ENCODE peak calls at places on chromosome 3, in nine cellular contexts. U is AG09309, C is ecto neural progenitor cell, R is MM.1S, Z is T follicular helper cell, X is psoas muscle, D is neural progenitor cell, G is islet precursor cell, S is NCI-H69. K is an unnamed sample.

GRCh38 chr3:77259701-77260100 is 219.8 kb downstream of the ROBO2 start:
- DNase-seq in S (peak), R (no peak), D (no peak), Z (no peak), U (no peak), C (no peak), G (no peak), X (no peak), K (no peak)

GRCh38 chr3:31536417-31536991 is 3.8 kb downstream of the STT3B start:
- DNase-seq in U (no peak), G (no peak), D (no peak), X (no peak), Z (no peak), C (no peak), R (no peak), S (no peak), K (no peak)

GRCh38 chr3:127092368-127092767 is 100.6 kb upstream of the PRR23E start:
- DNase-seq in U (no peak), C (no peak), Z (no peak), S (no peak), G (no peak), X (peak), R (no peak), D (no peak), K (no peak)

GRCh38 chr3:107899996-107900651 is 190.7 kb downstream of the CD47 start:
- DNase-seq in D (no peak), R (no peak), Z (no peak), S (no peak), C (no peak), X (no peak), U (no peak), G (no peak), K (no peak)

GRCh38 chr3:183815565-183815943 is 9.8 kb downstream of the MAP6D1 start:
- DNase-seq in X (no peak), D (no peak), R (peak), S (no peak), C (no peak), G (no peak), Z (no peak), U (no peak), K (no peak)

GRCh38 chr3:37752661-37753055 is 109.0 kb upstream of the CTDSPL start:
- DNase-seq in G (no peak), S (no peak), X (no peak), Z (no peak), U (no peak), C (no peak), R (no peak), D (no peak), K (no peak)

GRCh38 chr3:56323986-56324420 is 144.3 kb downstream of the ERC2 start:
- DNase-seq in U (peak), Z (no peak), R (no peak), G (peak), X (no peak), C (no peak), S (no peak), D (peak), K (peak)

GRCh38 chr3:65338571-65338970 is 650.8 kb upstream of the ADAMTS9 start:
- DNase-seq in Z (no peak), U (no peak), G (no peak), C (no peak), R (no peak), X (no peak), S (no peak), D (no peak), K (no peak)

GRCh38 chr3:149596136-149596770 is 61.6 kb downstream of the WWTR1 start:
- DNase-seq in C (no peak), U (no peak), G (no peak), D (no peak), Z (no peak), R (no peak), S (no peak), X (no peak), K (no peak)

GRCh38 chr3:139935866-139936817 is 1.2 kb downstream of the CLSTN2 start:
- DNase-seq in S (peak), R (no peak), G (peak), X (peak), U (no peak), D (peak), C (peak), Z (no peak), K (peak)

GRCh38 chr3:177195941-177196472 is 1.3 kb downstream of the TBL1XR1 start:
- DNase-seq in R (peak), S (peak), U (no peak), X (no peak), C (no peak), Z (peak), D (no peak), G (no peak), K (no peak)

GRCh38 chr3:165156757-165157156 is 39.4 kb downstream of the SLITRK3 start:
- DNase-seq in G (no peak), U (no peak), R (no peak), C (no peak), D (no peak), Z (no peak), X (no peak), S (no peak), K (no peak)

GRCh38 chr3:37163262-37164020 is 10.9 kb downstream of the LRRFIP2 start:
- DNase-seq in S (no peak), R (no peak), X (no peak), D (peak), G (peak), C (no peak), Z (no peak), U (peak), K (peak)

GRCh38 chr3:175456496-175456895 is 597.4 kb downstream of the NAALADL2 start:
- DNase-seq in Z (no peak), S (no peak), C (no peak), U (no peak), X (no peak), R (no peak), G (no peak), D (no peak), K (no peak)

GRCh38 chr3:138747229-138747628 is 87.5 kb downstream of the PIK3CB start:
- DNase-seq in R (no peak), X (no peak), C (no peak), D (no peak), U (no peak), Z (no peak), S (peak), G (no peak), K (no peak)

GRCh38 chr3:66182228-66182627 is 38.6 kb upstream of the SLC25A26 start:
- DNase-seq in R (no peak), S (no peak), X (no peak), U (no peak), D (no peak), G (no peak), Z (no peak), C (no peak), K (no peak)

GRCh38 chr3:158103956-158104338 is 2.3 kb downstream of the SHOX2 start:
- DNase-seq in X (no peak), R (no peak), S (no peak), D (peak), U (no peak), C (peak), G (no peak), Z (no peak), K (no peak)

GRCh38 chr3:188792788-188793187 is 379.0 kb upstream of the TPRG1 start:
- DNase-seq in R (no peak), X (peak), G (peak), S (no peak), D (peak), C (peak), U (no peak), Z (no peak), K (no peak)

GRCh38 chr3:152127058-152127457 is 141.7 kb upstream of the MBNL1 start:
- DNase-seq in U (no peak), D (no peak), R (no peak), G (no peak), S (no peak), C (no peak), X (no peak), Z (no peak), K (no peak)

GRCh38 chr3:27578032-27578431 is 93.8 kb upstream of the SLC4A7 start:
- DNase-seq in D (no peak), Z (no peak), U (no peak), C (no peak), S (no peak), R (no peak), X (no peak), G (no peak), K (no peak)

GRCh38 chr3:136802481-136802996 is 16.4 kb upstream of the SLC35G2 start:
- DNase-seq in D (no peak), C (no peak), U (no peak), Z (no peak), R (no peak), G (peak), S (peak), X (no peak), K (no peak)

GRCh38 chr3:142498397-142499180 is 50.8 kb upstream of the XRN1 start:
- DNase-seq in D (no peak), S (no peak), Z (no peak), U (no peak), R (no peak), C (no peak), X (no peak), G (no peak), K (no peak)

GRCh38 chr3:61451841-61452240 is 109.5 kb upstream of the PTPRG start:
- DNase-seq in D (no peak), Z (no peak), U (no peak), R (no peak), X (no peak), C (no peak), S (no peak), G (no peak), K (no peak)